ENCODE peak calls at places on chromosomes 12 and 14, in four cellular contexts. V, M, K and L are unnamed samples.

GRCh38 chr14:100015251-100015655 is 50.0 kb upstream of the EVL start:
- DNase-seq in K (no peak), M (no peak), V (no peak), L (no peak)

GRCh38 chr12:31732926-31733548 is 4.2 kb upstream of the AMN1 start:
- DNase-seq in K (peak; percentile 49), M (no peak), V (peak; percentile 77), L (no peak)

GRCh38 chr14:69558774-69559173 is 15.9 kb downstream of the CCDC177 start:
- DNase-seq in K (no peak), M (no peak), V (no peak), L (no peak)

GRCh38 chr12:60231301-60231700 is 635.5 kb downstream of the SLC16A7 start:
- DNase-seq in M (no peak), K (no peak), V (no peak), L (no peak)

GRCh38 chr12:110198386-110198785 is 74.2 kb downstream of the IFT81 start:
- DNase-seq in V (no peak), K (no peak), M (no peak), L (no peak)

GRCh38 chr12:104420868-104421267 is 35.9 kb upstream of the CHST11 start:
- DNase-seq in K (no peak), V (no peak), M (no peak), L (no peak)

GRCh38 chr12:1927751-1928351 is 9.4 kb upstream of the CACNA2D4 start:
- DNase-seq in V (no peak), M (peak; percentile 86), K (no peak), L (no peak)

GRCh38 chr12:101891462-101891971 is 14.1 kb downstream of the DRAM1 start:
- DNase-seq in V (peak; percentile 75), M (no peak), K (peak; percentile 40), L (no peak)

GRCh38 chr12:127677537-127678131 is 589.3 kb upstream of the TMEM132C start:
- DNase-seq in M (peak; percentile 74), V (peak; percentile 66), K (peak; percentile 61), L (no peak)

GRCh38 chr12:106133136-106134087 is 5.3 kb downstream of the NUAK1 start:
- DNase-seq in K (no peak), V (no peak), M (no peak), L (no peak)

GRCh38 chr14:29663281-29663801 is 264.3 kb downstream of the PRKD1 start:
- DNase-seq in V (no peak), M (no peak), K (peak; percentile 21), L (no peak)

GRCh38 chr14:28375295-28375694 is 391.3 kb upstream of the FOXG1 start:
- DNase-seq in V (no peak), M (no peak), K (no peak), L (no peak)

GRCh38 chr12:25301798-25302197 is 51.1 kb upstream of the KRAS start:
- DNase-seq in V (peak; percentile 16), K (no peak), M (no peak), L (no peak)

GRCh38 chr12:130709151-130710000 is 6.7 kb downstream of the RIMBP2 start:
- DNase-seq in V (no peak), M (peak; percentile 55), K (no peak), L (no peak)

GRCh38 chr14:61812347-61813100 is 50.3 kb downstream of the SNAPC1 start:
- DNase-seq in V (no peak), K (no peak), M (no peak), L (no peak)

GRCh38 chr12:97308576-97309198 is 153.9 kb upstream of the RMST start:
- DNase-seq in M (no peak), K (peak; percentile 21), V (peak; percentile 10), L (no peak)

GRCh38 chr12:44668443-44668842 is 207.7 kb downstream of the NELL2 start:
- DNase-seq in V (no peak), M (no peak), K (no peak), L (no peak)

DNA sequence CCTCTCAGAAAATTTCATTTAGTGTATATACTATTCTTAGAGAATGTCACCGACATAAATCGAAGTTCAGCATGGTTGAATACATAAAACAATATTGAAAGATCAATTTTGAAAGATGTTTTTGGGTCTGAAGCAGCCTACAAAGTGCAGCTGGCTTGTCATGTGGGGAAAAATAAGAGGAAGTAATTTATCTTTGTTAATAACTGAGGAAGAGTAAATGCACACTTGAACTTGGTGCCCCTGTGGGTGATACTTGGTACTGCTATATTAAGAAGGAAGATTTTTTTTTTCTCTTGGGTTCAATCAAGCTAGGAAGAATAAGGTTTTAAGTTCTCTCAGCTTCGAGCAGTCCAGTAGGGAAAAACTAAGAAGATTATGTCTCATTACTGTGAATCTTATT is 661.3 kb downstream of the RPL10L start:
- DNase-seq in V (no peak), M (no peak), K (no peak), L (no peak)
- TF ChIP-seq CTCF in V (no peak), M (no peak), K (no peak), L (peak; percentile 47)

GRCh38 chr14:102586420-102587119 is 5.9 kb upstream of the RCOR1 start:
- DNase-seq in V (peak; percentile 40), K (no peak), M (no peak), L (no peak)
- TF ChIP-seq CTCF in V (no peak), K (no peak), M (no peak), L (peak; percentile 37)

GRCh38 chr12:13211859-13212664 is 15.5 kb downstream of the EMP1 start:
- DNase-seq in M (no peak), K (no peak), V (no peak), L (no peak)
- TF ChIP-seq CTCF in M (peak; percentile 78), K (no peak), V (peak; percentile 77), L (peak; percentile 94)

GRCh38 chr12:52275686-52276085 is 1.2 kb downstream of the KRT86 start:
- DNase-seq in V (no peak), K (no peak), M (no peak), L (no peak)
- TF ChIP-seq CTCF in V (no peak), K (no peak), M (no peak), L (no peak)

GRCh38 chr12:132921685-132922084 is 34.3 kb upstream of the CHFR start:
- DNase-seq in M (no peak), K (no peak), V (no peak), L (no peak)
- TF ChIP-seq CTCF in M (no peak), K (no peak), V (no peak), L (peak; percentile 31)